ENCODE peak calls at places on chromosome 19, in four cellular contexts. L is Peyer's patch, N is brain microvascular endothelial cell, I is PC-3. O is an unnamed sample.
A peak's percentile ranks its signal among the peaks of the same experiment; 100 is the strongest.

GRCh38 chr19:36460046-36460445 is 29.3 kb downstream of the ZNF566 start:
- DNase-seq in L (no peak), N (no peak), I (no peak), O (no peak)

GRCh38 chr19:4013886-4014540 is 6.5 kb downstream of the PIAS4 start:
- DNase-seq in L (no peak), N (no peak), I (no peak), O (no peak)

GRCh38 chr19:2270572-2271515 is 11.1 kb downstream of the PEAK3 start:
- DNase-seq in L (peak; percentile 90), N (peak; percentile 69), I (peak; percentile 59), O (peak; percentile 81)

GRCh38 chr19:55643003-55643732 is at the start of gene ZNF581:
- DNase-seq in L (peak; percentile 83), N (peak; percentile 65), I (peak; percentile 90), O (peak; percentile 73)

GRCh38 chr19:28985201-28985600 is 227.8 kb downstream of the UQCRFS1 start:
- DNase-seq in L (no peak), N (no peak), I (no peak), O (no peak)

GRCh38 chr19:42293966-42294365 is 8.0 kb upstream of the PRR19 start:
- DNase-seq in L (no peak), N (no peak), I (no peak), O (no peak)

GRCh38 chr19:45442927-45443461 is 19.3 kb upstream of the ERCC1 start:
- DNase-seq in L (no peak), N (peak; percentile 83), I (peak; percentile 19), O (peak; percentile 58)

GRCh38 chr19:51357952-51358351 is 8.2 kb downstream of the ETFB start:
- DNase-seq in L (no peak), N (no peak), I (no peak), O (no peak)

GRCh38 chr19:42216653-42217521 is 590 bp downstream of the DEDD2 start:
- DNase-seq in L (peak; percentile 68), N (peak; percentile 19), I (peak; percentile 15), O (peak; percentile 62)

GRCh38 chr19:49361438-49362047 is 673 bp downstream of the TEAD2 start:
- DNase-seq in L (peak; percentile 72), N (peak; percentile 48), I (peak; percentile 80), O (peak; percentile 77)

GRCh38 chr19:40472516-40472915 is 5.7 kb downstream of the SPTBN4 start:
- DNase-seq in L (no peak), N (no peak), I (no peak), O (no peak)

GRCh38 chr19:50909240-50910070 is 1.7 kb downstream of the KLK4 start:
- DNase-seq in L (peak; percentile 84), N (peak; percentile 43), I (peak; percentile 86), O (peak; percentile 76)

GRCh38 chr19:6087074-6087506 is 23.2 kb downstream of the RFX2 start:
- DNase-seq in L (peak; percentile 73), N (no peak), I (no peak), O (no peak)

GRCh38 chr19:20558571-20558970 is 7.0 kb downstream of the ZNF737 start:
- DNase-seq in L (no peak), N (no peak), I (no peak), O (no peak)

GRCh38 chr19:8111376-8111775 is 38.0 kb downstream of the FBN3 start:
- DNase-seq in L (no peak), N (no peak), I (no peak), O (no peak)

GRCh38 chr19:31220540-31220939 is 128.7 kb downstream of the TSHZ3 start:
- DNase-seq in L (no peak), N (no peak), I (no peak), O (no peak)

GRCh38 chr19:33819875-33820781 is 23.5 kb downstream of the KCTD15 start:
- DNase-seq in L (peak; percentile 80), N (peak; percentile 23), I (peak; percentile 85), O (peak; percentile 81)

GRCh38 chr19:50478901-50479715 is 2.5 kb upstream of the GARIN5A start:
- DNase-seq in L (peak; percentile 41), N (peak; percentile 38), I (peak; percentile 38), O (no peak)

GRCh38 chr19:2834294-2834871 is 6.9 kb upstream of the ZNF555 start:
- DNase-seq in L (no peak), N (no peak), I (no peak), O (no peak)

GRCh38 chr19:35777411-35777841 is 2.1 kb downstream of the ARHGAP33 start:
- DNase-seq in L (no peak), N (no peak), I (no peak), O (no peak)

GRCh38 chr19:16347706-16348105 is 23.1 kb downstream of the KLF2 start:
- DNase-seq in L (no peak), N (no peak), I (no peak), O (no peak)

GRCh38 chr19:15935167-15935702 is 906 bp upstream of the CYP4F11 start:
- DNase-seq in L (no peak), N (no peak), I (peak; percentile 4), O (no peak)

GRCh38 chr19:43596842-43597461 is 557 bp downstream of the ZNF576 start:
- DNase-seq in L (no peak), N (no peak), I (no peak), O (no peak)

GRCh38 chr19:30316000-30316491 is 56.1 kb upstream of the ZNF536 start:
- DNase-seq in L (no peak), N (no peak), I (no peak), O (no peak)

GRCh38 chr19:40503300-40503699 is 36.5 kb downstream of the SPTBN4 start:
- DNase-seq in L (no peak), N (no peak), I (no peak), O (no peak)

GRCh38 chr19:47674548-47674947 is 38.7 kb upstream of the EHD2 start:
- DNase-seq in L (no peak), N (no peak), I (no peak), O (no peak)

GRCh38 chr19:47226426-47227346 is 4.3 kb downstream of the BBC3 start:
- DNase-seq in L (peak; percentile 84), N (no peak), I (peak; percentile 28), O (peak; percentile 97)

GRCh38 chr19:30519607-30520205 is 147.5 kb downstream of the ZNF536 start:
- DNase-seq in L (no peak), N (no peak), I (no peak), O (no peak)

GRCh38 chr19:46299004-46299509 is 2.2 kb downstream of the HIF3A start:
- DNase-seq in L (peak; percentile 99), N (peak; percentile 83), I (peak; percentile 76), O (peak; percentile 97)

O was measured in left colon.